ENCODE peak calls at places on chromosomes 12 and 14, in five cellular contexts. One of them, this sample, is unnamed.

GRCh38 chr12:9615420-9616135 is 7.9 kb upstream of the KLRB1 start:
- DNase-seq in astrocyte: no peak
- DNase-seq in neural progenitor cell: no peak
- DNase-seq in GM23248: no peak
- DNase-seq in mammary epithelial cell: no peak
- DNase-seq in this sample: no peak

GRCh38 chr12:59650594-59651229 is 54.9 kb downstream of the SLC16A7 start:
- DNase-seq in astrocyte: peak; percentile 54
- DNase-seq in neural progenitor cell: no peak
- DNase-seq in GM23248: no peak
- DNase-seq in mammary epithelial cell: no peak
- DNase-seq in this sample: no peak

GRCh38 chr12:131982041-131982440 is 32.3 kb downstream of the EP400 start:
- DNase-seq in astrocyte: no peak
- DNase-seq in neural progenitor cell: no peak
- DNase-seq in GM23248: no peak
- DNase-seq in mammary epithelial cell: no peak
- DNase-seq in this sample: no peak

GRCh38 chr12:70049596-70050360 is 193.5 kb upstream of the CNOT2 start:
- DNase-seq in astrocyte: no peak
- DNase-seq in neural progenitor cell: no peak
- DNase-seq in GM23248: no peak
- DNase-seq in mammary epithelial cell: peak; percentile 88
- DNase-seq in this sample: peak; percentile 96

GRCh38 chr12:57793920-57794319 is 11.3 kb downstream of the TSFM start:
- DNase-seq in astrocyte: peak; percentile 91
- DNase-seq in neural progenitor cell: no peak
- DNase-seq in GM23248: peak; percentile 91
- DNase-seq in mammary epithelial cell: peak; percentile 95
- DNase-seq in this sample: peak; percentile 82

GRCh38 chr14:70707138-70708038 is 65.7 kb downstream of the TTC9 start:
- DNase-seq in astrocyte: peak; percentile 84
- DNase-seq in neural progenitor cell: no peak
- DNase-seq in GM23248: peak; percentile 68
- DNase-seq in mammary epithelial cell: peak; percentile 95
- DNase-seq in this sample: peak; percentile 88

GRCh38 chr14:36363704-36364103 is 43.3 kb upstream of the MBIP start:
- DNase-seq in astrocyte: no peak
- DNase-seq in neural progenitor cell: no peak
- DNase-seq in GM23248: peak; percentile 8
- DNase-seq in mammary epithelial cell: no peak
- DNase-seq in this sample: no peak

GRCh38 chr12:9701380-9702154 is 31.3 kb downstream of the CLECL1 start:
- DNase-seq in astrocyte: no peak
- DNase-seq in neural progenitor cell: no peak
- DNase-seq in GM23248: no peak
- DNase-seq in mammary epithelial cell: no peak
- DNase-seq in this sample: no peak

GRCh38 chr14:78340250-78340649 is 170.1 kb downstream of the NRXN3 start:
- DNase-seq in astrocyte: no peak
- DNase-seq in neural progenitor cell: no peak
- DNase-seq in GM23248: no peak
- DNase-seq in mammary epithelial cell: no peak
- DNase-seq in this sample: no peak

GRCh38 chr12:33180921-33181320 is 258.7 kb downstream of the SYT10 start:
- DNase-seq in astrocyte: peak; percentile 2
- DNase-seq in neural progenitor cell: no peak
- DNase-seq in GM23248: no peak
- DNase-seq in mammary epithelial cell: peak; percentile 65
- DNase-seq in this sample: peak; percentile 92

GRCh38 chr12:106297681-106298080 is 4.9 kb upstream of the TCP11L2 start:
- DNase-seq in astrocyte: no peak
- DNase-seq in neural progenitor cell: no peak
- DNase-seq in GM23248: no peak
- DNase-seq in mammary epithelial cell: no peak
- DNase-seq in this sample: no peak

GRCh38 chr12:46388427-46388992 is 15.9 kb upstream of the SLC38A2 start:
- DNase-seq in astrocyte: peak; percentile 95
- DNase-seq in neural progenitor cell: no peak
- DNase-seq in GM23248: peak; percentile 68
- DNase-seq in mammary epithelial cell: no peak
- DNase-seq in this sample: peak; percentile 83

GRCh38 chr12:65415826-65416225 is 137.3 kb downstream of the MSRB3 start:
- DNase-seq in astrocyte: no peak
- DNase-seq in neural progenitor cell: no peak
- DNase-seq in GM23248: peak; percentile 41
- DNase-seq in mammary epithelial cell: no peak
- DNase-seq in this sample: peak; percentile 70

GRCh38 chr14:50423529-50423928 is 26.8 kb upstream of the CDKL1 start:
- DNase-seq in astrocyte: no peak
- DNase-seq in neural progenitor cell: no peak
- DNase-seq in GM23248: no peak
- DNase-seq in mammary epithelial cell: no peak
- DNase-seq in this sample: no peak

GRCh38 chr14:28773917-28774691 is 7.5 kb downstream of the FOXG1 start:
- DNase-seq in astrocyte: peak; percentile 36
- DNase-seq in neural progenitor cell: peak; percentile 92
- DNase-seq in GM23248: peak; percentile 73
- DNase-seq in mammary epithelial cell: no peak
- DNase-seq in this sample: no peak

GRCh38 chr14:30638926-30639325 is 16.8 kb downstream of the SCFD1 start:
- DNase-seq in astrocyte: no peak
- DNase-seq in neural progenitor cell: no peak
- DNase-seq in GM23248: peak; percentile 36
- DNase-seq in mammary epithelial cell: no peak
- DNase-seq in this sample: no peak

GRCh38 chr14:72613975-72614319 is 280.0 kb downstream of the DPF3 start:
- DNase-seq in astrocyte: no peak
- DNase-seq in neural progenitor cell: no peak
- DNase-seq in GM23248: no peak
- DNase-seq in mammary epithelial cell: no peak
- DNase-seq in this sample: no peak

GRCh38 chr12:40224439-40225291 is at the start of gene LRRK2:
- DNase-seq in astrocyte: peak; percentile 65
- DNase-seq in neural progenitor cell: peak; percentile 54
- DNase-seq in GM23248: peak; percentile 89
- DNase-seq in mammary epithelial cell: peak; percentile 30
- DNase-seq in this sample: no peak

GRCh38 chr12:76123301-76124212 is 39.1 kb upstream of the NAP1L1 start:
- DNase-seq in astrocyte: peak; percentile 61
- DNase-seq in neural progenitor cell: peak; percentile 11
- DNase-seq in GM23248: peak; percentile 77
- DNase-seq in mammary epithelial cell: peak; percentile 12
- DNase-seq in this sample: peak; percentile 69

GRCh38 chr12:102876883-102877282 is 40.2 kb downstream of the PAH start:
- DNase-seq in astrocyte: no peak
- DNase-seq in neural progenitor cell: no peak
- DNase-seq in GM23248: no peak
- DNase-seq in mammary epithelial cell: no peak
- DNase-seq in this sample: no peak

GRCh38 chr12:59357811-59358210 is 238.0 kb upstream of the SLC16A7 start:
- DNase-seq in astrocyte: no peak
- DNase-seq in neural progenitor cell: no peak
- DNase-seq in GM23248: no peak
- DNase-seq in mammary epithelial cell: peak; percentile 41
- DNase-seq in this sample: no peak

GRCh38 chr14:49483266-49483665 is 102.9 kb downstream of the RPS29 start:
- DNase-seq in astrocyte: no peak
- DNase-seq in neural progenitor cell: no peak
- DNase-seq in GM23248: no peak
- DNase-seq in mammary epithelial cell: no peak
- DNase-seq in this sample: no peak

DNA sequence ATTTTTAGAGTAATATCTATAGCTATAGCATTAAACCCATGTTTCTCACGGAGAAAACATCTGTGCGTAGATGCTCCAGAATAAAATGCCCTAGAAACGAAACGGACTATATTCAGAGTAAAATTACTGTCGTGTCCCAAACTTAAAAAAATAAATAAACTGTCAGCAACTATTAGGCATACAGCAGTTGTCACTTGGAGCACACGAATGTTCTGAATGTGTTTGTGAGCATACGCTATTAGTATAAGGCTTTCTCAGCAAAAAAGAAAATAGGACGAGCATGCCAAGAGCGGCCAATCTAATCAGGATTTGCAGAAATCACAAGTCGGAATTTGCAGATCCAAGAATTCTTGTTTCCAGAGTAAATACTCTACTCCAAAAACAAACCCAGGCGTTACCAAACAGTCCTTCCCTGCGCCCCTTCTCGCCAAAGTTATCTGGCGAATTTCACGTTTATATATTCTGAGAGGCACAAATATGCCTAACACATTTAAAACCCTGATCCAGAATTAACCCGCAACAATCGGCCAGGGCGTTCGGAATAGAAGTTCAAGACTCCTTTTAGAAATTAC is 835 bp downstream of the PTPN21 start:
- DNase-seq in astrocyte: peak; percentile 22
- DNase-seq in neural progenitor cell: no peak
- DNase-seq in GM23248: peak; percentile 51
- DNase-seq in mammary epithelial cell: no peak
- DNase-seq in this sample: peak; percentile 36
- TF ChIP-seq EZH2 in astrocyte: no peak
- TF ChIP-seq EZH2 in neural progenitor cell: no peak
- TF ChIP-seq EZH2 in GM23248: no peak
- TF ChIP-seq EZH2 in mammary epithelial cell: no peak
- TF ChIP-seq EZH2 in this sample: no peak

DNA sequence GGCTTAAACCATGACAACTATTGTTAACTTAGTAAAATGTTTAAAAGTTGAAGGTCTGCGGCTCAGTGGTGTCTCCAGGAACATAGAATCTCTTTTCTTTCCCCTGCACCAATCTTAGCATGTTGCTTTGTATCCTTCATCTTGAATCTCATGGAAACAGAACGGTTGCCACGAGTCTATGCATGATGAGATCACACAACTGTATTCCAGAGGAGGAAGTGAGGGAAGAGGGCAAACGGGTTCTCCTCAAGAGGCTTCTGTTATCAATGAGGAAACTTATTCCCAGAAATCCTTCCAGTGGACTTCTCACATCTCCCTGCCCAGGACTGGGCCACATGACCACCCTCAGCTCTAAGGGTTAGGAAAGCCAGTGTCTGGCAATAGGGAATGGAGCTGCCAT is 17.3 kb downstream of the PLXNC1 start:
- DNase-seq in astrocyte: no peak
- DNase-seq in neural progenitor cell: no peak
- DNase-seq in GM23248: no peak
- DNase-seq in mammary epithelial cell: no peak
- DNase-seq in this sample: no peak
- TF ChIP-seq EZH2 in astrocyte: no peak
- TF ChIP-seq EZH2 in neural progenitor cell: no peak
- TF ChIP-seq EZH2 in GM23248: no peak
- TF ChIP-seq EZH2 in mammary epithelial cell: no peak
- TF ChIP-seq EZH2 in this sample: no peak

GRCh38 chr12:54004841-54005530 is 3.8 kb upstream of the HOXC8 start:
- DNase-seq in astrocyte: no peak
- DNase-seq in neural progenitor cell: peak; percentile 57
- DNase-seq in GM23248: no peak
- DNase-seq in mammary epithelial cell: no peak
- DNase-seq in this sample: no peak
- TF ChIP-seq EZH2 in astrocyte: no peak
- TF ChIP-seq EZH2 in neural progenitor cell: peak; percentile 84
- TF ChIP-seq EZH2 in GM23248: no peak
- TF ChIP-seq EZH2 in mammary epithelial cell: no peak
- TF ChIP-seq EZH2 in this sample: no peak

DNA sequence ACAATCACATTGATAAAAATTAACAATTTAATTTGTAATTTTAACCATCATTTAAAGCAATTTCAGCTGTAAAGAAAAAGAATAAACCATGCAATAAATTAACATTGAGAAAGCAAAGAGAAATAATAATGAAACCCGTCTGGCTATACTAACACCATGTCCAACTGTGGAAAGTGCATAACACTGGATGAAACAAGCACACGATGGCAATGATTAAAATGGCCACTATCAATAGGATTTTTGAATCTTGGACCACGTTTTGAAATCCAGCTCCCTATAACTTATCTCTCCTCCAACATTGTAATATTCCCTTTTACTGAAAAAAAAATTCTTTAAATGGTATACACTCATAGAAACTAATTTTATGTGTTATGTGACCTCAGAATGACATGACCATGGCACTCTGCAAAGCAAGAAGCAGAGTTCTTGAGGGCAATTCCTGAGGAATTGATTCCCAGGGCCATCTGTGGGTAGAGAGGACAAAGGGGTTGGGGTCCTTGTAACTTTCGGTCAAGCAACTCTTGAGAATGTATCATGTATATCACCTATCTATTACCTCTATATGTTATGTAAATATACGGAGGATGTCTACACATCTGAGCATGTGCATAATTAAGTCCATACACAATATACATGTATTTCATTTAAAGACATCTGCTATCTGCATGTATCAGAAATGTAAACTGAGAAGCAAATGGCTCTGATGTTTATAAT is 4.8 kb downstream of the FOXA1 start:
- DNase-seq in astrocyte: no peak
- DNase-seq in neural progenitor cell: no peak
- DNase-seq in GM23248: no peak
- DNase-seq in mammary epithelial cell: no peak
- DNase-seq in this sample: peak; percentile 55
- TF ChIP-seq EZH2 in astrocyte: no peak
- TF ChIP-seq EZH2 in neural progenitor cell: no peak
- TF ChIP-seq EZH2 in GM23248: no peak
- TF ChIP-seq EZH2 in mammary epithelial cell: no peak
- TF ChIP-seq EZH2 in this sample: no peak

GRCh38 chr12:124259168-124260066 is 35.5 kb upstream of the RFLNA start:
- DNase-seq in astrocyte: no peak
- DNase-seq in neural progenitor cell: no peak
- DNase-seq in GM23248: peak; percentile 13
- DNase-seq in mammary epithelial cell: peak; percentile 19
- DNase-seq in this sample: no peak
- TF ChIP-seq EZH2 in astrocyte: no peak
- TF ChIP-seq EZH2 in neural progenitor cell: no peak
- TF ChIP-seq EZH2 in GM23248: no peak
- TF ChIP-seq EZH2 in mammary epithelial cell: no peak
- TF ChIP-seq EZH2 in this sample: no peak

GRCh38 chr12:49538740-49539403 is at the start of gene KCNH3:
- DNase-seq in astrocyte: peak; percentile 30
- DNase-seq in neural progenitor cell: peak; percentile 87
- DNase-seq in GM23248: peak; percentile 82
- DNase-seq in mammary epithelial cell: peak; percentile 60
- DNase-seq in this sample: peak; percentile 69
- TF ChIP-seq EZH2 in astrocyte: no peak
- TF ChIP-seq EZH2 in neural progenitor cell: peak; percentile 68
- TF ChIP-seq EZH2 in GM23248: no peak
- TF ChIP-seq EZH2 in mammary epithelial cell: no peak
- TF ChIP-seq EZH2 in this sample: no peak

GRCh38 chr14:60506985-60507829 is 1.7 kb upstream of the SIX6 start:
- DNase-seq in astrocyte: no peak
- DNase-seq in neural progenitor cell: peak; percentile 54
- DNase-seq in GM23248: no peak
- DNase-seq in mammary epithelial cell: no peak
- DNase-seq in this sample: no peak
- TF ChIP-seq EZH2 in astrocyte: peak; percentile 88
- TF ChIP-seq EZH2 in neural progenitor cell: peak; percentile 96
- TF ChIP-seq EZH2 in GM23248: peak; percentile 80
- TF ChIP-seq EZH2 in mammary epithelial cell: peak; percentile 81
- TF ChIP-seq EZH2 in this sample: no peak